ENCODE peak calls at places on chromosomes 5 and 9, in nine cellular contexts. H, I, Y, F, N, C, B, V and W are unnamed samples.

GRCh38 chr9:110206388-110206787 is 1.6 kb downstream of the C9orf152 start:
- DNase-seq in H (no peak), I (no peak), Y (no peak), F (no peak), N (no peak), C (no peak), B (no peak), V (no peak), W (no peak)

GRCh38 chr5:160260881-160261815 is 31.8 kb downstream of the FABP6 start:
- DNase-seq in H (peak; percentile 22), I (no peak), Y (peak; percentile 70), F (no peak), N (no peak), C (no peak), B (no peak), V (no peak), W (no peak)

GRCh38 chr5:150599917-150600511 is 40.4 kb upstream of the SYNPO start:
- DNase-seq in H (peak; percentile 89), I (peak; percentile 79), Y (no peak), F (no peak), N (no peak), C (no peak), B (peak; percentile 35), V (peak; percentile 94), W (peak; percentile 64)

GRCh38 chr9:114500583-114501292 is 4.5 kb downstream of the WHRN start:
- DNase-seq in H (no peak), I (no peak), Y (no peak), F (no peak), N (no peak), C (no peak), B (no peak), V (no peak), W (no peak)

GRCh38 chr5:17339841-17340240 is 122.4 kb downstream of the BASP1 start:
- DNase-seq in H (no peak), I (no peak), Y (no peak), F (no peak), N (no peak), C (no peak), B (no peak), V (no peak), W (no peak)

GRCh38 chr9:104342552-104342951 is 161.5 kb upstream of the OR13F1 start:
- DNase-seq in H (no peak), I (no peak), Y (no peak), F (no peak), N (no peak), C (no peak), B (no peak), V (no peak), W (no peak)

GRCh38 chr9:75201480-75202209 is 113.3 kb downstream of the OSTF1 start:
- DNase-seq in H (no peak), I (no peak), Y (no peak), F (no peak), N (no peak), C (no peak), B (no peak), V (no peak), W (no peak)

GRCh38 chr9:79430599-79430998 is 141.2 kb upstream of the TLE4 start:
- DNase-seq in H (no peak), I (no peak), Y (no peak), F (no peak), N (no peak), C (no peak), B (no peak), V (no peak), W (no peak)

GRCh38 chr5:56025303-56025885 is 30.6 kb upstream of the IL6ST start:
- DNase-seq in H (no peak), I (peak; percentile 54), Y (peak; percentile 60), F (no peak), N (no peak), C (no peak), B (no peak), V (no peak), W (no peak)

GRCh38 chr5:95081500-95082355 is 203.2 kb downstream of the MCTP1 start:
- DNase-seq in H (peak; percentile 25), I (peak; percentile 52), Y (no peak), F (no peak), N (no peak), C (peak; percentile 22), B (peak; percentile 78), V (no peak), W (no peak)

GRCh38 chr5:10563940-10564837 is at the start of gene ANKRD33B:
- DNase-seq in H (peak; percentile 79), I (peak; percentile 76), Y (peak; percentile 50), F (peak; percentile 79), N (peak; percentile 58), C (peak; percentile 72), B (peak; percentile 29), V (peak; percentile 28), W (no peak)

GRCh38 chr9:134807726-134808125 is 72.9 kb upstream of the FCN2 start:
- DNase-seq in H (peak; percentile 48), I (no peak), Y (no peak), F (no peak), N (no peak), C (no peak), B (no peak), V (no peak), W (no peak)

GRCh38 chr5:139795074-139796001 is at the start of gene PSD2:
- DNase-seq in H (no peak), I (no peak), Y (no peak), F (no peak), N (no peak), C (no peak), B (no peak), V (no peak), W (no peak)

GRCh38 chr5:124511791-124512190 is 234.6 kb downstream of the ZNF608 start:
- DNase-seq in H (no peak), I (no peak), Y (no peak), F (no peak), N (no peak), C (no peak), B (no peak), V (no peak), W (no peak)

GRCh38 chr9:89440951-89441654 is 56.8 kb downstream of the SEMA4D start:
- DNase-seq in H (no peak), I (no peak), Y (no peak), F (no peak), N (no peak), C (no peak), B (no peak), V (no peak), W (no peak)

GRCh38 chr5:89457411-89458329 is 574.7 kb upstream of the MEF2C start:
- DNase-seq in H (peak; percentile 69), I (peak; percentile 87), Y (no peak), F (no peak), N (no peak), C (no peak), B (peak; percentile 6), V (peak; percentile 22), W (peak; percentile 7)

GRCh38 chr5:124176692-124177091 is 569.7 kb downstream of the ZNF608 start:
- DNase-seq in H (peak; percentile 14), I (no peak), Y (no peak), F (no peak), N (no peak), C (no peak), B (no peak), V (no peak), W (no peak)

GRCh38 chr9:128838338-128838737 is 8.7 kb upstream of the SPOUT1 start:
- DNase-seq in H (no peak), I (no peak), Y (peak; percentile 76), F (no peak), N (no peak), C (no peak), B (no peak), V (no peak), W (no peak)

GRCh38 chr9:89631381-89631780 is 26.6 kb downstream of the GADD45G start:
- DNase-seq in H (no peak), I (no peak), Y (no peak), F (no peak), N (no peak), C (no peak), B (no peak), V (no peak), W (no peak)

GRCh38 chr9:129752915-129753724 is at the start of gene PTGES:
- DNase-seq in H (peak; percentile 54), I (peak; percentile 63), Y (peak; percentile 77), F (peak; percentile 50), N (peak; percentile 13), C (no peak), B (peak; percentile 90), V (peak; percentile 35), W (no peak)

GRCh38 chr5:65020492-65020891 is 251.8 kb downstream of the CWC27 start:
- DNase-seq in H (no peak), I (peak; percentile 87), Y (no peak), F (no peak), N (no peak), C (no peak), B (peak; percentile 37), V (no peak), W (no peak)

GRCh38 chr5:2110934-2111462 is 228.3 kb upstream of the IRX4 start:
- DNase-seq in H (no peak), I (no peak), Y (no peak), F (no peak), N (no peak), C (no peak), B (no peak), V (no peak), W (no peak)

GRCh38 chr5:22541037-22541436 is 312.1 kb downstream of the CDH12 start:
- DNase-seq in H (no peak), I (no peak), Y (no peak), F (no peak), N (no peak), C (no peak), B (no peak), V (no peak), W (no peak)

GRCh38 chr9:94554439-94555331 is at the start of gene PCAT7:
- DNase-seq in H (peak; percentile 14), I (peak; percentile 73), Y (peak; percentile 93), F (peak; percentile 26), N (no peak), C (no peak), B (peak; percentile 11), V (no peak), W (no peak)

GRCh38 chr5:52864376-52864775 is 76.7 kb downstream of the ITGA1 start:
- DNase-seq in H (no peak), I (peak; percentile 71), Y (no peak), F (no peak), N (no peak), C (no peak), B (peak; percentile 72), V (no peak), W (no peak)

GRCh38 chr5:38187532-38187931 is 70.8 kb upstream of the EGFLAM start:
- DNase-seq in H (no peak), I (no peak), Y (no peak), F (no peak), N (no peak), C (no peak), B (no peak), V (no peak), W (no peak)

GRCh38 chr5:135400866-135401265 is 1.8 kb upstream of the MACROH2A1 start:
- DNase-seq in H (no peak), I (no peak), Y (peak; percentile 67), F (no peak), N (no peak), C (no peak), B (no peak), V (no peak), W (no peak)